ENCODE peak calls at places on chromosomes 1 and 21, in seven cellular contexts. One of them, this sample, is unnamed. For H3K4me1, the result is how much of the 10 kb centered on the place peaks cover.

GRCh38 chr1:217139513-217139912 is 416.3 kb upstream of the ESRRG start:
- DNase-seq in aorta: no peak
- DNase-seq in psoas muscle: no peak
- DNase-seq in PC-3: no peak
- DNase-seq in adrenal gland: no peak
- DNase-seq in HCT116: no peak
- DNase-seq in CD8-positive, alpha-beta T cell: no peak
- DNase-seq in this sample: no peak

GRCh38 chr1:176073524-176074157 is 133.4 kb downstream of the COP1 start:
- DNase-seq in aorta: no peak
- DNase-seq in psoas muscle: no peak
- DNase-seq in PC-3: peak
- DNase-seq in adrenal gland: peak
- DNase-seq in HCT116: peak
- DNase-seq in CD8-positive, alpha-beta T cell: peak
- DNase-seq in this sample: peak

GRCh38 chr1:54476231-54477109 is 70.3 kb upstream of the SSBP3 start:
- DNase-seq in aorta: no peak
- DNase-seq in psoas muscle: no peak
- DNase-seq in PC-3: no peak
- DNase-seq in adrenal gland: no peak
- DNase-seq in HCT116: no peak
- DNase-seq in CD8-positive, alpha-beta T cell: no peak
- DNase-seq in this sample: no peak

GRCh38 chr1:87240661-87241285 is 87.9 kb upstream of the LMO4 start:
- DNase-seq in aorta: no peak
- DNase-seq in psoas muscle: no peak
- DNase-seq in PC-3: no peak
- DNase-seq in adrenal gland: no peak
- DNase-seq in HCT116: no peak
- DNase-seq in CD8-positive, alpha-beta T cell: no peak
- DNase-seq in this sample: no peak

GRCh38 chr21:42574234-42575027 is 60.8 kb downstream of the SLC37A1 start:
- DNase-seq in aorta: no peak
- DNase-seq in psoas muscle: no peak
- DNase-seq in PC-3: no peak
- DNase-seq in adrenal gland: peak
- DNase-seq in HCT116: no peak
- DNase-seq in CD8-positive, alpha-beta T cell: no peak
- DNase-seq in this sample: no peak

GRCh38 chr21:17537299-17537698 is 24.5 kb downstream of the CXADR start:
- DNase-seq in aorta: no peak
- DNase-seq in psoas muscle: no peak
- DNase-seq in PC-3: peak
- DNase-seq in adrenal gland: no peak
- DNase-seq in HCT116: no peak
- DNase-seq in CD8-positive, alpha-beta T cell: no peak
- DNase-seq in this sample: no peak

GRCh38 chr21:32322103-32322502 is 23.4 kb downstream of the MRAP start:
- DNase-seq in aorta: no peak
- DNase-seq in psoas muscle: no peak
- DNase-seq in PC-3: peak
- DNase-seq in adrenal gland: no peak
- DNase-seq in HCT116: no peak
- DNase-seq in CD8-positive, alpha-beta T cell: no peak
- DNase-seq in this sample: no peak

GRCh38 chr1:8702121-8702520 is 115.3 kb downstream of the RERE start:
- DNase-seq in aorta: no peak
- DNase-seq in psoas muscle: no peak
- DNase-seq in PC-3: peak
- DNase-seq in adrenal gland: no peak
- DNase-seq in HCT116: no peak
- DNase-seq in CD8-positive, alpha-beta T cell: no peak
- DNase-seq in this sample: peak

GRCh38 chr1:177032434-177032833 is 132.1 kb downstream of the ASTN1 start:
- DNase-seq in aorta: no peak
- DNase-seq in psoas muscle: no peak
- DNase-seq in PC-3: no peak
- DNase-seq in adrenal gland: no peak
- DNase-seq in HCT116: no peak
- DNase-seq in CD8-positive, alpha-beta T cell: no peak
- DNase-seq in this sample: no peak

GRCh38 chr21:30189763-30190162 is 23.2 kb upstream of the CLDN17 start:
- DNase-seq in aorta: no peak
- DNase-seq in psoas muscle: no peak
- DNase-seq in PC-3: no peak
- DNase-seq in adrenal gland: no peak
- DNase-seq in HCT116: no peak
- DNase-seq in CD8-positive, alpha-beta T cell: no peak
- DNase-seq in this sample: no peak

GRCh38 chr1:8598060-8598724 is 219.2 kb downstream of the RERE start:
- DNase-seq in aorta: peak
- DNase-seq in psoas muscle: no peak
- DNase-seq in PC-3: no peak
- DNase-seq in adrenal gland: peak
- DNase-seq in HCT116: no peak
- DNase-seq in CD8-positive, alpha-beta T cell: no peak
- DNase-seq in this sample: peak

GRCh38 chr1:184068354-184068753 is 16.8 kb downstream of the TSEN15 start:
- DNase-seq in aorta: no peak
- DNase-seq in psoas muscle: no peak
- DNase-seq in PC-3: no peak
- DNase-seq in adrenal gland: no peak
- DNase-seq in HCT116: no peak
- DNase-seq in CD8-positive, alpha-beta T cell: no peak
- DNase-seq in this sample: no peak

GRCh38 chr1:221739018-221739676 is 2.7 kb downstream of the DUSP10 start:
- DNase-seq in aorta: no peak
- DNase-seq in psoas muscle: peak
- DNase-seq in PC-3: no peak
- DNase-seq in adrenal gland: no peak
- DNase-seq in HCT116: no peak
- DNase-seq in CD8-positive, alpha-beta T cell: no peak
- DNase-seq in this sample: no peak
- H3K4me1 ChIP-seq in aorta: under half
- H3K4me1 ChIP-seq in psoas muscle: under half
- H3K4me1 ChIP-seq in PC-3: under half
- H3K4me1 ChIP-seq in adrenal gland: under half
- H3K4me1 ChIP-seq in HCT116: under half
- H3K4me1 ChIP-seq in CD8-positive, alpha-beta T cell: under half
- H3K4me1 ChIP-seq in this sample: under half

GRCh38 chr21:45019076-45019886 is 55.1 kb upstream of the ADARB1 start:
- DNase-seq in aorta: peak
- DNase-seq in psoas muscle: peak
- DNase-seq in PC-3: no peak
- DNase-seq in adrenal gland: no peak
- DNase-seq in HCT116: no peak
- DNase-seq in CD8-positive, alpha-beta T cell: no peak
- DNase-seq in this sample: no peak
- H3K4me3 ChIP-seq in aorta: no peak
- H3K4me3 ChIP-seq in psoas muscle: peak
- H3K4me3 ChIP-seq in PC-3: no peak
- H3K4me3 ChIP-seq in adrenal gland: no peak
- H3K4me3 ChIP-seq in HCT116: no peak
- H3K4me3 ChIP-seq in CD8-positive, alpha-beta T cell: no peak
- H3K4me3 ChIP-seq in this sample: no peak

GRCh38 chr1:20361805-20362381 is 71.2 kb downstream of the VWA5B1 start:
- DNase-seq in aorta: no peak
- DNase-seq in psoas muscle: peak
- DNase-seq in PC-3: peak
- DNase-seq in adrenal gland: peak
- DNase-seq in HCT116: peak
- DNase-seq in CD8-positive, alpha-beta T cell: peak
- DNase-seq in this sample: peak

GRCh38 chr1:20359451-20360330 is 69.0 kb downstream of the VWA5B1 start:
- DNase-seq in aorta: no peak
- DNase-seq in psoas muscle: no peak
- DNase-seq in PC-3: peak
- DNase-seq in adrenal gland: peak
- DNase-seq in HCT116: peak
- DNase-seq in CD8-positive, alpha-beta T cell: no peak
- DNase-seq in this sample: peak

GRCh38 chr1:20362856-20363255 is 72.2 kb downstream of the VWA5B1 start:
- DNase-seq in aorta: no peak
- DNase-seq in psoas muscle: no peak
- DNase-seq in PC-3: no peak
- DNase-seq in adrenal gland: no peak
- DNase-seq in HCT116: no peak
- DNase-seq in CD8-positive, alpha-beta T cell: no peak
- DNase-seq in this sample: no peak

GRCh38 chr1:20358761-20359263 is 68.1 kb downstream of the VWA5B1 start:
- DNase-seq in aorta: no peak
- DNase-seq in psoas muscle: peak
- DNase-seq in PC-3: peak
- DNase-seq in adrenal gland: peak
- DNase-seq in HCT116: no peak
- DNase-seq in CD8-positive, alpha-beta T cell: no peak
- DNase-seq in this sample: peak

GRCh38 chr1:20361401-20361800 is 70.7 kb downstream of the VWA5B1 start:
- DNase-seq in aorta: no peak
- DNase-seq in psoas muscle: no peak
- DNase-seq in PC-3: no peak
- DNase-seq in adrenal gland: no peak
- DNase-seq in HCT116: no peak
- DNase-seq in CD8-positive, alpha-beta T cell: no peak
- DNase-seq in this sample: no peak
- H3K27ac ChIP-seq in aorta: no peak
- H3K27ac ChIP-seq in psoas muscle: no peak
- H3K27ac ChIP-seq in PC-3: no peak
- H3K27ac ChIP-seq in adrenal gland: no peak
- H3K27ac ChIP-seq in HCT116: no peak
- H3K27ac ChIP-seq in CD8-positive, alpha-beta T cell: no peak
- H3K27ac ChIP-seq in this sample: no peak

GRCh38 chr1:22105611-22106207 is 37.2 kb downstream of the WNT4 start:
- DNase-seq in aorta: no peak
- DNase-seq in psoas muscle: no peak
- DNase-seq in PC-3: peak
- DNase-seq in adrenal gland: no peak
- DNase-seq in HCT116: peak
- DNase-seq in CD8-positive, alpha-beta T cell: peak
- DNase-seq in this sample: peak
- H3K4me1 ChIP-seq in aorta: under half
- H3K4me1 ChIP-seq in psoas muscle: under half
- H3K4me1 ChIP-seq in PC-3: under half
- H3K4me1 ChIP-seq in adrenal gland: under half
- H3K4me1 ChIP-seq in HCT116: under half
- H3K4me1 ChIP-seq in CD8-positive, alpha-beta T cell: under half
- H3K4me1 ChIP-seq in this sample: under half

DNA sequence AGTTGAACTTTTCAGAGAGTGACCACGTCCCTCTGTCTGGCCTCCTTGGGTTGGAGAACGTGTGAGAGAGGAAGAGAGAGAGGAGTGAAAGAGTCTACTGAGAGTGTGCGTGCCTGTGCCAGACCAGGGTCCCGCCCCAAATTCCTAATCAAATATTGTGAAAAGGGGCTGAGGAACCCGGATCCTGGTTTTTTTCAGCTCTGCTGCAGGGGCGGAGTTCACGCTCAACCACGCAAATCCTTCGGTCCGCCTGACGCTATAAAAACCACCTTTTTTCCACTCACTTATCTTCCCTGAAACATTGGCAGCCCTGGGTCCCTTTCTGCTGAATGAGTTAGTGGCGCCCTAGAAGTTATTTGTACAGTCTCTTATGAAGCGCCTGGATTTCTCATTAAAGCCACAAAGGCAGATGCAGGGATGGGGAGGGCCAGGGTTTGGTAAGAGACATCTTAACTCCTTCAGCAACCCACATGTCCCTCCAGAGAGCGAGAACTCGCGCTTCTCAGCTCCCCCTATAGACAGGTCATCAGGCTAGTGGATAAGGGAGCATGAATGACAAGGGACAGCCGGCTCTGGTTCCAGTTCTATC is at the start of gene FMOD:
- DNase-seq in aorta: peak
- DNase-seq in psoas muscle: peak
- DNase-seq in PC-3: no peak
- DNase-seq in adrenal gland: peak
- DNase-seq in HCT116: no peak
- DNase-seq in CD8-positive, alpha-beta T cell: no peak
- DNase-seq in this sample: peak
- H3K4me3 ChIP-seq in aorta: peak
- H3K4me3 ChIP-seq in psoas muscle: peak
- H3K4me3 ChIP-seq in PC-3: no peak
- H3K4me3 ChIP-seq in adrenal gland: no peak
- H3K4me3 ChIP-seq in HCT116: no peak
- H3K4me3 ChIP-seq in CD8-positive, alpha-beta T cell: no peak
- H3K4me3 ChIP-seq in this sample: no peak

DNA sequence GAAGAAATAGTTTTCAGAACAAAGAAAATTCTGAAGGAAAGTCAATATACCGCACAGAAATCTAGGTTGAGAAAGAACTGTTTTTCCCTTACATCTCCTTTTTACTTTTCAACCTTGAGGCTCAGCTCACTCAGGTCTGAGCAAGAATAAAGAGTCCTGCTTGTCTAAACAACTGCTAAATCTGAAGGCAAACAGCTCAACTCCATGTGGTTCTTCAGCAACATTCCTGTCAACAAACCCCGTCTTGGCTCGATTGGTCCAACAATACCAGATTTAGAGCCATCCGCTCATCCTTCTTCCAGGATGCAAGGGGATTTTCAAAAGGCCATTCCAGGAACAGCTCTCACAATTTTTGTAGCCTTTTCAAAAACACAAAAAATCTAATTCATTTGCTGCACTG is 119.8 kb downstream of the HLCS start:
- DNase-seq in aorta: no peak
- DNase-seq in psoas muscle: no peak
- DNase-seq in PC-3: no peak
- DNase-seq in adrenal gland: no peak
- DNase-seq in HCT116: no peak
- DNase-seq in CD8-positive, alpha-beta T cell: no peak
- DNase-seq in this sample: no peak
- H3K27ac ChIP-seq in aorta: no peak
- H3K27ac ChIP-seq in psoas muscle: no peak
- H3K27ac ChIP-seq in PC-3: peak
- H3K27ac ChIP-seq in adrenal gland: no peak
- H3K27ac ChIP-seq in HCT116: peak
- H3K27ac ChIP-seq in CD8-positive, alpha-beta T cell: no peak
- H3K27ac ChIP-seq in this sample: no peak

DNA sequence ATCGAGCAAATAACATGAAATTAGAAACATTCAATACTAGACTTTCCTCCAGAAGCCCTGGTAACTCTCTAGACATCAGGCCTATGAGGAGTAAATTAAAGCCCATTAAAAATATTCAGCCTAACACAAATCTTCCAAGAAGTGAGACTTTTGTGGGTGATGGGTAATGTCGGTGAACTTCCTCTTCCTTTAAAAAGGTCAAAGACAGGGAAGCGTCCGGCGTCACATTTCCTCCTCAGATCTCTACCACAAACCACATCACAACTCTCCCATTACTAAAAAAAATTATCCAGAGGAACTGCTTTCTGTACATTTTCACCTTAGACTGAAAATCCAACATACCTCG is 1.4 kb downstream of the EIF4G3 start:
- DNase-seq in aorta: peak
- DNase-seq in psoas muscle: no peak
- DNase-seq in PC-3: peak
- DNase-seq in adrenal gland: peak
- DNase-seq in HCT116: no peak
- DNase-seq in CD8-positive, alpha-beta T cell: peak
- DNase-seq in this sample: peak
- H3K4me1 ChIP-seq in aorta: under half
- H3K4me1 ChIP-seq in psoas muscle: under half
- H3K4me1 ChIP-seq in PC-3: under half
- H3K4me1 ChIP-seq in adrenal gland: under half
- H3K4me1 ChIP-seq in HCT116: under half
- H3K4me1 ChIP-seq in CD8-positive, alpha-beta T cell: under half
- H3K4me1 ChIP-seq in this sample: under half

GRCh38 chr1:180489976-180490375 is 12.4 kb downstream of the ACBD6 start:
- DNase-seq in aorta: no peak
- DNase-seq in psoas muscle: no peak
- DNase-seq in PC-3: no peak
- DNase-seq in adrenal gland: no peak
- DNase-seq in HCT116: no peak
- DNase-seq in CD8-positive, alpha-beta T cell: no peak
- DNase-seq in this sample: no peak
- H3K4me3 ChIP-seq in aorta: no peak
- H3K4me3 ChIP-seq in psoas muscle: no peak
- H3K4me3 ChIP-seq in PC-3: no peak
- H3K4me3 ChIP-seq in adrenal gland: no peak
- H3K4me3 ChIP-seq in HCT116: no peak
- H3K4me3 ChIP-seq in CD8-positive, alpha-beta T cell: no peak
- H3K4me3 ChIP-seq in this sample: no peak

This sample was measured in small intestine.